ENCODE peak calls at places on chromosome 14, in five cellular contexts. S, A, U, O and T are unnamed samples.
A peak's percentile ranks its signal among the peaks of the same experiment; 100 is the strongest.

GRCh38 chr14:65302571-65303184 is 109.9 kb upstream of the FUT8 start:
- DNase-seq in S (no peak), A (no peak), U (no peak), O (no peak), T (no peak)

GRCh38 chr14:77603654-77604270 is 12.7 kb downstream of the SPTLC2 start:
- DNase-seq in A (peak; percentile 39), S (peak; percentile 27), O (peak; percentile 48), U (no peak), T (peak; percentile 27)

GRCh38 chr14:35285168-35285990 is 6.8 kb upstream of the PSMA6 start:
- DNase-seq in O (no peak), A (peak; percentile 77), U (no peak), S (peak; percentile 31), T (peak; percentile 38)

GRCh38 chr14:105525326-105525725 is 1.1 kb upstream of the TMEM121 start:
- DNase-seq in U (no peak), A (no peak), O (no peak), S (no peak), T (no peak)

GRCh38 chr14:92039073-92039719 is 663 bp downstream of the TRIP11 start:
- DNase-seq in S (peak; percentile 56), O (peak; percentile 76), U (no peak), A (peak; percentile 63), T (peak; percentile 77)

GRCh38 chr14:65496178-65496993 is 83.9 kb downstream of the FUT8 start:
- DNase-seq in S (no peak), A (peak; percentile 49), U (no peak), O (peak; percentile 39), T (peak; percentile 44)

GRCh38 chr14:99420711-99421110 is 59.9 kb downstream of the SETD3 start:
- DNase-seq in U (peak; percentile 67), S (no peak), A (peak; percentile 12), O (no peak), T (no peak)

GRCh38 chr14:93262446-93262845 is 55.4 kb downstream of the UBR7 start:
- DNase-seq in U (no peak), A (no peak), O (no peak), S (no peak), T (no peak)

GRCh38 chr14:56100556-56100955 is 17.7 kb upstream of the PELI2 start:
- DNase-seq in O (no peak), A (no peak), S (no peak), U (no peak), T (peak; percentile 76)

GRCh38 chr14:60965402-60965801 is 15.5 kb downstream of the TRMT5 start:
- DNase-seq in S (peak; percentile 15), A (peak; percentile 87), O (peak; percentile 78), U (no peak), T (peak; percentile 67)

GRCh38 chr14:90767899-90768298 is 48.3 kb downstream of the TTC7B start:
- DNase-seq in S (no peak), A (no peak), O (no peak), U (no peak), T (no peak)

GRCh38 chr14:84927096-84927910 is 602.6 kb upstream of the FLRT2 start:
- DNase-seq in S (peak; percentile 13), A (no peak), O (peak; percentile 48), U (no peak), T (no peak)

GRCh38 chr14:50871223-50871622 is 630 bp upstream of the ABHD12B start:
- DNase-seq in U (no peak), O (no peak), S (no peak), A (no peak), T (no peak)

GRCh38 chr14:99015833-99016232 is 256.2 kb downstream of the BCL11B start:
- DNase-seq in S (no peak), O (no peak), A (no peak), U (no peak), T (no peak)

GRCh38 chr14:99732436-99733220 is 48.5 kb downstream of the CYP46A1 start:
- DNase-seq in U (no peak), A (no peak), S (no peak), O (no peak), T (no peak)

GRCh38 chr14:73916324-73916723 is 29.7 kb downstream of the ZNF410 start:
- DNase-seq in S (no peak), U (no peak), A (no peak), O (no peak), T (no peak)

GRCh38 chr14:45212231-45212630 is 40.8 kb downstream of the MIS18BP1 start:
- DNase-seq in U (no peak), O (no peak), A (no peak), S (no peak), T (no peak)

GRCh38 chr14:21894003-21894897 is 220.6 kb upstream of the OR4E1 start:
- DNase-seq in O (no peak), A (no peak), U (no peak), S (peak; percentile 7), T (no peak)

GRCh38 chr14:89000007-89000942 is 175.8 kb downstream of the TTC8 start:
- DNase-seq in O (peak; percentile 97), U (peak; percentile 54), S (peak; percentile 31), A (peak; percentile 98), T (peak; percentile 99)

GRCh38 chr14:61409782-61410181 is 88.4 kb downstream of the PRKCH start:
- DNase-seq in A (no peak), U (no peak), S (no peak), O (no peak), T (no peak)

GRCh38 chr14:57533214-57533613 is 39.6 kb upstream of the CCDC198 start:
- DNase-seq in S (peak; percentile 33), A (peak; percentile 51), O (peak; percentile 31), U (no peak), T (peak; percentile 15)

GRCh38 chr14:68486033-68486732 is 306.7 kb downstream of the ZFP36L1 start:
- DNase-seq in U (no peak), O (no peak), S (no peak), A (no peak), T (no peak)

GRCh38 chr14:75018684-75019083 is 16.0 kb downstream of the EIF2B2 start:
- DNase-seq in O (no peak), S (no peak), A (no peak), U (no peak), T (no peak)

GRCh38 chr14:68655021-68655811 is 137.7 kb downstream of the ZFP36L1 start:
- DNase-seq in O (peak; percentile 37), U (no peak), A (no peak), S (peak; percentile 45), T (no peak)

GRCh38 chr14:59282366-59282765 is 93.9 kb downstream of the DAAM1 start:
- DNase-seq in O (peak; percentile 66), A (peak; percentile 84), S (no peak), U (no peak), T (peak; percentile 57)